ENCODE peak calls at places on chromosomes 1 and 21, in six cellular contexts. M is K562, X is IMR-90, O is GM12878, A is H1, I is HepG2. C is an unnamed sample.

GRCh38 chr1:181789395-181789794 is 272.1 kb downstream of the ZNF648 start:
- DNase-seq in A (no peak), M (no peak), X (no peak), I (no peak), O (no peak), C (no peak)

GRCh38 chr21:45905196-45905595 is 76.4 kb upstream of the COL6A1 start:
- DNase-seq in M (no peak), O (no peak), I (no peak), A (no peak), X (no peak), C (no peak)

GRCh38 chr1:41919131-41919530 is 409 bp upstream of the HIVEP3 start:
- DNase-seq in O (no peak), X (no peak), A (no peak), I (no peak), M (no peak), C (no peak)

GRCh38 chr1:9009438-9010366 is 16.5 kb downstream of the SLC2A7 start:
- DNase-seq in M (peak; percentile 58), O (no peak), I (no peak), X (peak; percentile 28), A (peak; percentile 78), C (no peak)

GRCh38 chr1:245898581-245898980 is 608.5 kb downstream of the SMYD3 start:
- DNase-seq in M (no peak), O (no peak), I (no peak), A (no peak), X (no peak), C (no peak)

GRCh38 chr1:247331172-247331525 is 518 bp downstream of the ZNF496 start:
- DNase-seq in I (peak; percentile 48), O (no peak), M (peak; percentile 91), X (peak; percentile 78), A (no peak), C (peak; percentile 81)

GRCh38 chr1:37575692-37576091 is 19.0 kb downstream of the DNALI1 start:
- DNase-seq in I (no peak), M (no peak), O (no peak), X (peak; percentile 28), A (no peak), C (no peak)

GRCh38 chr1:109255673-109256072 is 6.3 kb downstream of the CELSR2 start:
- DNase-seq in M (no peak), X (no peak), I (no peak), A (no peak), O (no peak), C (no peak)

GRCh38 chr1:47930215-47930885 is 66.8 kb downstream of the TRABD2B start:
- DNase-seq in M (no peak), A (no peak), X (no peak), I (no peak), O (no peak), C (no peak)

GRCh38 chr1:72284084-72284397 is 1.7 kb upstream of the NEGR1 start:
- DNase-seq in M (no peak), A (no peak), I (no peak), X (no peak), O (no peak), C (no peak)

GRCh38 chr1:201602413-201603265 is 63.7 kb downstream of the NAV1 start:
- DNase-seq in M (peak; percentile 74), O (no peak), X (peak; percentile 96), A (no peak), I (no peak), C (peak; percentile 64)

GRCh38 chr1:189033171-189033570 is 1444.5 kb downstream of the BRINP3 start:
- DNase-seq in I (no peak), X (no peak), A (no peak), M (no peak), O (no peak), C (no peak)

GRCh38 chr1:100400332-100400933 is 48.1 kb downstream of the CDC14A start:
- DNase-seq in O (no peak), M (peak; percentile 41), X (no peak), A (peak; percentile 38), I (peak; percentile 37), C (no peak)

GRCh38 chr21:38306833-38307232 is 50.0 kb downstream of the KCNJ15 start:
- DNase-seq in M (no peak), I (no peak), A (no peak), O (no peak), X (peak; percentile 99), C (no peak)

GRCh38 chr1:153626929-153627796 is at the start of gene S100A13:
- DNase-seq in A (peak; percentile 92), I (peak; percentile 90), M (peak; percentile 95), X (peak; percentile 96), O (no peak), C (peak; percentile 85)

GRCh38 chr1:34267326-34267725 is 90.6 kb downstream of the C1orf94 start:
- DNase-seq in M (no peak), I (no peak), A (no peak), X (no peak), O (no peak), C (no peak)

GRCh38 chr1:174399211-174399610 is 48.6 kb upstream of the GPR52 start:
- DNase-seq in I (no peak), M (no peak), O (no peak), X (no peak), A (no peak), C (no peak)

GRCh38 chr1:214228976-214229375 is 52.0 kb upstream of the SMYD2 start:
- DNase-seq in M (no peak), I (no peak), A (no peak), X (no peak), O (no peak), C (no peak)
- TF ChIP-seq POLR2A in M (no peak), I (no peak), A (no peak), X (no peak), O (no peak), C (no peak)

GRCh38 chr1:45499415-45499769 is 481 bp downstream of the CCDC163 start:
- DNase-seq in O (no peak), A (no peak), I (no peak), M (peak; percentile 55), X (no peak), C (no peak)
- TF ChIP-seq RFX5 in O (no peak), A (no peak), I (no peak), M (no peak), X (no peak), C (no peak)

GRCh38 chr1:236287356-236287755 is 5.6 kb upstream of the ERO1B start:
- DNase-seq in A (no peak), I (no peak), O (no peak), M (no peak), X (no peak), C (no peak)

GRCh38 chr1:236282719-236283118 is 961 bp upstream of the ERO1B start:
- DNase-seq in A (no peak), X (no peak), O (no peak), M (no peak), I (no peak), C (no peak)

GRCh38 chr1:236282159-236282716 is 480 bp upstream of the ERO1B start:
- DNase-seq in X (no peak), I (no peak), O (no peak), M (no peak), A (no peak), C (no peak)

GRCh38 chr1:236281286-236282158 is at the start of gene ERO1B:
- DNase-seq in I (peak; percentile 89), O (peak; percentile 73), X (peak; percentile 90), M (peak; percentile 97), A (peak; percentile 91), C (peak; percentile 80)

GRCh38 chr1:236284291-236284711 is 2.5 kb upstream of the ERO1B start:
- DNase-seq in M (no peak), X (no peak), O (peak; percentile 92), A (no peak), I (no peak), C (no peak)
- TF ChIP-seq POLR2A in M (no peak), X (no peak), O (no peak), A (no peak), I (no peak), C (no peak)

GRCh38 chr21:41207401-41208388 is 39.7 kb downstream of the BACE2 start:
- DNase-seq in X (peak; percentile 86), I (peak; percentile 3), M (no peak), A (no peak), O (no peak), C (no peak)
- TF ChIP-seq RFX5 in X (no peak), I (no peak), M (no peak), A (no peak), O (no peak), C (no peak)

GRCh38 chr1:15703562-15703961 is 19.4 kb downstream of the PLEKHM2 start:
- DNase-seq in A (no peak), M (no peak), O (no peak), X (peak; percentile 91), I (no peak), C (no peak)
- TF ChIP-seq POLR2A in A (no peak), M (no peak), O (no peak), X (peak; percentile 38), I (no peak), C (no peak)

GRCh38 chr1:16138772-16139221 is 17.1 kb downstream of the EPHA2 start:
- DNase-seq in O (no peak), X (peak; percentile 32), A (no peak), I (no peak), M (no peak), C (no peak)

GRCh38 chr1:16140068-16140596 is 15.7 kb downstream of the EPHA2 start:
- DNase-seq in A (no peak), O (no peak), X (no peak), M (no peak), I (no peak), C (no peak)

GRCh38 chr1:16141573-16142336 is 14.1 kb downstream of the EPHA2 start:
- DNase-seq in A (no peak), M (no peak), O (no peak), X (no peak), I (no peak), C (no peak)

GRCh38 chr1:16137890-16138467 is 17.9 kb downstream of the EPHA2 start:
- DNase-seq in X (no peak), I (no peak), O (no peak), A (no peak), M (no peak), C (no peak)

DNA sequence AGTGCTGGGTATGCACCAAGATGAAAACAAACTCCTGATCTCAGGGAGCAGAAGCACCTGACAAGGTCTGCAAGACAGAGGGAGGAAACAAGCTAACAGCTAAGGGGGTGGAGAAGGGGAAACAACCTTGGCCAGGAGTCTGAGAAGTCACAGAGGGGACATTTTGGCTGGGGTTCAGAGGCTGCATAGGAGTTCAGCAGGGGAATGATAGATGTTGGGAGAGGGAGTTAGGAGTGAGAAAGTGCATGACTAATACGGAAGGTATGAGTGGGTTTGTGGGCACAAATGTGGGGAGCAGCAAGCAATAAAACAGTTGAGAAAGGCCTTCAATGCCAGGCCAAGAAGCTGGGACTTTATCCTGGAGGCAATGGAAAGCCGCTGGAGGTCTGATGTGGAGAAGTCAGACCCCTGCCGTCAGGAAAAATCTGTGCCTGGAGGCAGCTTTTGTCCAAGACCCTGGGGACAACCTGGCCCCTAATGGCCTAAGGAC is 16.4 kb downstream of the EPHA2 start:
- DNase-seq in O (no peak), A (no peak), X (peak; percentile 85), I (no peak), M (no peak), C (peak; percentile 57)
- TF ChIP-seq RFX5 in O (no peak), A (no peak), X (no peak), I (no peak), M (no peak), C (no peak)